ENCODE peak calls at places on chromosome 11, in seven cellular contexts. One of them, this sample, is unnamed.

GRCh38 chr11:3184732-3185347 is 19.7 kb upstream of the OSBPL5 start:
- DNase-seq in HuH-7: no peak
- DNase-seq in esophagus squamous epithelium: no peak
- DNase-seq in fibroblast of the aortic adventitia: no peak
- DNase-seq in kidney glomerular epithelial cell: no peak
- DNase-seq in DMS53: no peak
- DNase-seq in uterus: no peak
- DNase-seq in this sample: no peak

GRCh38 chr11:103279821-103280220 is 170.6 kb downstream of the DYNC2H1 start:
- DNase-seq in DMS53: no peak
- DNase-seq in esophagus squamous epithelium: no peak
- DNase-seq in HuH-7: no peak
- DNase-seq in fibroblast of the aortic adventitia: peak
- DNase-seq in kidney glomerular epithelial cell: no peak
- DNase-seq in uterus: no peak
- DNase-seq in this sample: no peak

GRCh38 chr11:125290263-125290662 is 125.7 kb downstream of the PKNOX2 start:
- DNase-seq in DMS53: no peak
- DNase-seq in fibroblast of the aortic adventitia: no peak
- DNase-seq in esophagus squamous epithelium: no peak
- DNase-seq in kidney glomerular epithelial cell: no peak
- DNase-seq in uterus: no peak
- DNase-seq in HuH-7: no peak
- DNase-seq in this sample: no peak

GRCh38 chr11:35010656-35011055 is 94.2 kb downstream of the PDHX start:
- DNase-seq in kidney glomerular epithelial cell: no peak
- DNase-seq in DMS53: no peak
- DNase-seq in HuH-7: no peak
- DNase-seq in uterus: no peak
- DNase-seq in esophagus squamous epithelium: no peak
- DNase-seq in fibroblast of the aortic adventitia: no peak
- DNase-seq in this sample: no peak

GRCh38 chr11:17430616-17431015 is 42.2 kb upstream of the KCNJ11 start:
- DNase-seq in uterus: no peak
- DNase-seq in esophagus squamous epithelium: no peak
- DNase-seq in HuH-7: no peak
- DNase-seq in kidney glomerular epithelial cell: no peak
- DNase-seq in fibroblast of the aortic adventitia: no peak
- DNase-seq in DMS53: no peak
- DNase-seq in this sample: no peak

GRCh38 chr11:10581481-10582019 is 13.1 kb upstream of the LYVE1 start:
- DNase-seq in DMS53: no peak
- DNase-seq in HuH-7: no peak
- DNase-seq in fibroblast of the aortic adventitia: peak
- DNase-seq in uterus: no peak
- DNase-seq in esophagus squamous epithelium: no peak
- DNase-seq in kidney glomerular epithelial cell: no peak
- DNase-seq in this sample: peak

GRCh38 chr11:17892409-17892808 is 120.4 kb downstream of the SERGEF start:
- DNase-seq in HuH-7: no peak
- DNase-seq in fibroblast of the aortic adventitia: no peak
- DNase-seq in esophagus squamous epithelium: no peak
- DNase-seq in DMS53: no peak
- DNase-seq in uterus: no peak
- DNase-seq in kidney glomerular epithelial cell: no peak
- DNase-seq in this sample: no peak

GRCh38 chr11:128222245-128222959 is 365.0 kb downstream of the ETS1 start:
- DNase-seq in esophagus squamous epithelium: no peak
- DNase-seq in HuH-7: no peak
- DNase-seq in DMS53: no peak
- DNase-seq in kidney glomerular epithelial cell: no peak
- DNase-seq in uterus: no peak
- DNase-seq in fibroblast of the aortic adventitia: no peak
- DNase-seq in this sample: peak

GRCh38 chr11:128776434-128777284 is 82.8 kb downstream of the FLI1 start:
- DNase-seq in DMS53: peak
- DNase-seq in kidney glomerular epithelial cell: no peak
- DNase-seq in esophagus squamous epithelium: no peak
- DNase-seq in fibroblast of the aortic adventitia: peak
- DNase-seq in uterus: no peak
- DNase-seq in HuH-7: peak
- DNase-seq in this sample: peak

GRCh38 chr11:59158206-59159068 is 13.5 kb upstream of the DTX4 start:
- DNase-seq in DMS53: peak
- DNase-seq in HuH-7: peak
- DNase-seq in kidney glomerular epithelial cell: peak
- DNase-seq in esophagus squamous epithelium: no peak
- DNase-seq in fibroblast of the aortic adventitia: peak
- DNase-seq in uterus: peak
- DNase-seq in this sample: peak

GRCh38 chr11:131760191-131760951 is 390.0 kb downstream of the NTM start:
- DNase-seq in fibroblast of the aortic adventitia: peak
- DNase-seq in esophagus squamous epithelium: no peak
- DNase-seq in HuH-7: no peak
- DNase-seq in uterus: no peak
- DNase-seq in DMS53: no peak
- DNase-seq in kidney glomerular epithelial cell: no peak
- DNase-seq in this sample: peak

GRCh38 chr11:109267293-109268095 is 154.5 kb upstream of the C11orf87 start:
- DNase-seq in uterus: no peak
- DNase-seq in esophagus squamous epithelium: no peak
- DNase-seq in kidney glomerular epithelial cell: peak
- DNase-seq in HuH-7: no peak
- DNase-seq in fibroblast of the aortic adventitia: no peak
- DNase-seq in DMS53: no peak
- DNase-seq in this sample: peak

GRCh38 chr11:99406345-99406744 is 385.6 kb downstream of the CNTN5 start:
- DNase-seq in HuH-7: no peak
- DNase-seq in esophagus squamous epithelium: no peak
- DNase-seq in kidney glomerular epithelial cell: no peak
- DNase-seq in fibroblast of the aortic adventitia: no peak
- DNase-seq in uterus: no peak
- DNase-seq in DMS53: no peak
- DNase-seq in this sample: no peak

GRCh38 chr11:35038211-35038930 is 100.6 kb upstream of the CD44 start:
- DNase-seq in DMS53: no peak
- DNase-seq in esophagus squamous epithelium: no peak
- DNase-seq in HuH-7: no peak
- DNase-seq in uterus: no peak
- DNase-seq in kidney glomerular epithelial cell: no peak
- DNase-seq in fibroblast of the aortic adventitia: no peak
- DNase-seq in this sample: peak

GRCh38 chr11:120773501-120774031 is 250.3 kb upstream of the TBCEL start:
- DNase-seq in esophagus squamous epithelium: no peak
- DNase-seq in fibroblast of the aortic adventitia: peak
- DNase-seq in DMS53: no peak
- DNase-seq in kidney glomerular epithelial cell: no peak
- DNase-seq in uterus: no peak
- DNase-seq in HuH-7: no peak
- DNase-seq in this sample: peak

GRCh38 chr11:25943031-25943430 is 388.9 kb upstream of the ANO3 start:
- DNase-seq in kidney glomerular epithelial cell: no peak
- DNase-seq in esophagus squamous epithelium: no peak
- DNase-seq in HuH-7: no peak
- DNase-seq in uterus: no peak
- DNase-seq in fibroblast of the aortic adventitia: no peak
- DNase-seq in DMS53: peak
- DNase-seq in this sample: no peak

GRCh38 chr11:101127348-101127698 is 2.3 kb downstream of the PGR start:
- DNase-seq in fibroblast of the aortic adventitia: no peak
- DNase-seq in kidney glomerular epithelial cell: no peak
- DNase-seq in esophagus squamous epithelium: no peak
- DNase-seq in uterus: peak
- DNase-seq in DMS53: peak
- DNase-seq in HuH-7: no peak
- DNase-seq in this sample: no peak

GRCh38 chr11:30902929-30903328 is 316.8 kb upstream of the MPPED2 start:
- DNase-seq in DMS53: no peak
- DNase-seq in esophagus squamous epithelium: no peak
- DNase-seq in uterus: no peak
- DNase-seq in fibroblast of the aortic adventitia: no peak
- DNase-seq in kidney glomerular epithelial cell: no peak
- DNase-seq in HuH-7: no peak
- DNase-seq in this sample: no peak

GRCh38 chr11:118398797-118399564 is 2.4 kb upstream of the ATP5MG start:
- DNase-seq in fibroblast of the aortic adventitia: no peak
- DNase-seq in HuH-7: no peak
- DNase-seq in uterus: no peak
- DNase-seq in DMS53: peak
- DNase-seq in kidney glomerular epithelial cell: no peak
- DNase-seq in esophagus squamous epithelium: no peak
- DNase-seq in this sample: peak

GRCh38 chr11:128653828-128654231 is 40.0 kb upstream of the FLI1 start:
- DNase-seq in kidney glomerular epithelial cell: peak
- DNase-seq in DMS53: peak
- DNase-seq in fibroblast of the aortic adventitia: peak
- DNase-seq in esophagus squamous epithelium: no peak
- DNase-seq in HuH-7: no peak
- DNase-seq in uterus: peak
- DNase-seq in this sample: peak

GRCh38 chr11:42766191-42766590 is 545.6 kb upstream of the API5 start:
- DNase-seq in fibroblast of the aortic adventitia: no peak
- DNase-seq in esophagus squamous epithelium: no peak
- DNase-seq in HuH-7: no peak
- DNase-seq in uterus: no peak
- DNase-seq in kidney glomerular epithelial cell: no peak
- DNase-seq in DMS53: peak
- DNase-seq in this sample: no peak

GRCh38 chr11:44434191-44434590 is 124.3 kb upstream of the ALX4 start:
- DNase-seq in HuH-7: no peak
- DNase-seq in fibroblast of the aortic adventitia: no peak
- DNase-seq in uterus: no peak
- DNase-seq in DMS53: peak
- DNase-seq in esophagus squamous epithelium: no peak
- DNase-seq in kidney glomerular epithelial cell: no peak
- DNase-seq in this sample: no peak

GRCh38 chr11:21472256-21472655 is 720.6 kb upstream of the ANO5 start:
- DNase-seq in esophagus squamous epithelium: no peak
- DNase-seq in kidney glomerular epithelial cell: peak
- DNase-seq in uterus: no peak
- DNase-seq in DMS53: peak
- DNase-seq in fibroblast of the aortic adventitia: no peak
- DNase-seq in HuH-7: no peak
- DNase-seq in this sample: no peak

This sample was measured in choroid plexus epithelial cell.